ENCODE peak calls at places on chromosomes 11 and 22, in six cellular contexts. J is fibroblast of lung, C is right lobe of liver, D is upper lobe of left lung, Y is cardiac muscle cell, W is neural progenitor cell. I is an unnamed sample.

GRCh38 chr11:106706355-106706754 is 311.9 kb downstream of the GUCY1A2 start:
- DNase-seq in J (peak), C (no peak), D (no peak), Y (no peak), W (no peak), I (peak)

GRCh38 chr11:119366690-119367620 is 14.5 kb downstream of the USP2 start:
- DNase-seq in J (no peak), C (no peak), D (no peak), Y (no peak), W (no peak), I (no peak)

GRCh38 chr11:12460441-12460840 is 83.1 kb downstream of the PARVA start:
- DNase-seq in J (no peak), C (no peak), D (no peak), Y (no peak), W (peak), I (no peak)

GRCh38 chr11:19344661-19345518 is 104.1 kb upstream of the E2F8 start:
- DNase-seq in J (peak), C (peak), D (no peak), Y (peak), W (peak), I (peak)

GRCh38 chr11:77630311-77630710 is 7.3 kb downstream of the CLNS1A start:
- DNase-seq in J (no peak), C (no peak), D (no peak), Y (no peak), W (no peak), I (no peak)

GRCh38 chr11:45110562-45110961 is 35.9 kb upstream of the PRDM11 start:
- DNase-seq in J (peak), C (no peak), D (no peak), Y (peak), W (peak), I (peak)

GRCh38 chr11:44930588-44931302 is 19.9 kb downstream of the TP53I11 start:
- DNase-seq in J (no peak), C (no peak), D (no peak), Y (no peak), W (no peak), I (no peak)

GRCh38 chr22:36327922-36328551 is 59.7 kb downstream of the MYH9 start:
- DNase-seq in J (peak), C (no peak), D (no peak), Y (peak), W (no peak), I (no peak)

GRCh38 chr11:118232659-118233058 is 7.8 kb upstream of the JAML start:
- DNase-seq in J (no peak), C (no peak), D (no peak), Y (no peak), W (no peak), I (no peak)

GRCh38 chr11:112019066-112019465 is 6.1 kb upstream of the DLAT start:
- DNase-seq in J (no peak), C (no peak), D (no peak), Y (no peak), W (no peak), I (no peak)

GRCh38 chr11:62880231-62880802 is 379 bp upstream of the SLC3A2 start:
- DNase-seq in J (peak), C (no peak), D (peak), Y (peak), W (no peak), I (peak)

GRCh38 chr11:64891215-64891848 is 12.9 kb upstream of the EHD1 start:
- DNase-seq in J (no peak), C (peak), D (no peak), Y (no peak), W (no peak), I (no peak)

GRCh38 chr11:2912498-2912897 is 16.7 kb downstream of the PHLDA2 start:
- DNase-seq in J (peak), C (peak), D (peak), Y (no peak), W (no peak), I (peak)

GRCh38 chr11:89182773-89183172 is 5.1 kb downstream of the TYR start:
- DNase-seq in J (peak), C (no peak), D (no peak), Y (no peak), W (no peak), I (no peak)

GRCh38 chr11:73532310-73532709 is 65.6 kb downstream of the FAM168A start:
- DNase-seq in J (peak), C (no peak), D (no peak), Y (no peak), W (no peak), I (no peak)

GRCh38 chr11:128692750-128693578 is 908 bp upstream of the FLI1 start:
- DNase-seq in J (peak), C (peak), D (no peak), Y (no peak), W (peak), I (peak)
- H3K27ac ChIP-seq in J (peak), C (peak), D (peak), Y (no peak), W (no peak), I (peak)

DNA sequence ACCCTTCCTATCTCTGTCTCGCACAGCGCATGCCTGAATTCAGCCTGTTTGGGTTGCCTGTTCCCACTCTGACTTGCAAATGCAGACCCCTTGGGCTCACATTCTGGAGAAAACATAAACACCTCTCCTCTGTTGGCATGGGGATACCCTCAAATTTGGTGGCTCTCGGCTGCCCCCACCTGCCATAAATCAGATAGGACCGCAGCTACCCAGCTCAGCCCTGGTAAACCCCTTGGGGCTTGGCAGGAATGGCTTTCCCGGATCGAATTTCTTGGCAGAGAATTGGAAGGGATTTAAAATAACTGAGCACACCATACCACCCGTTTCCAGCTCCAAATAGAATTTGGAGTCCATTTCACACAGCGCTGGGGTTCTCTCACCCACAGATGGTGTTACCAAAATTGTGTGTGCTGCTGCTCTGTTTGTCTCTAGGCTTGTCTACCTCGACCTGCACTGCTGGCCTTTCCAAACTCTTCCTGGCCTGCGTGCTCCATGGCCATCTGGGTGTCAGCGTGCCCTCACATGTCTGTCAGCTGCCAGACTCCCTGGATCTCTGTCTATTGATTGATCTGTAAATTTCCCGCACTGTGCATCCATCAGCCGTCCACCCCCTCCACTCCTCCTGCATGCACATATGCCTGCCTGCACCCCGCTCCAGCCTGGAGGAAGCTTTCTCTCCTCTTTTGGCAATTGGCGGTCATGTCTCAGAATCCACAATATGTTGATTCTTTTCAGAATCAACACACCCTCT is 134.0 kb downstream of the NTM start:
- DNase-seq in J (no peak), C (no peak), D (no peak), Y (peak), W (peak), I (no peak)
- TF ChIP-seq CTCF in J (no peak), C (no peak), D (no peak), Y (peak), W (peak), I (no peak)

DNA sequence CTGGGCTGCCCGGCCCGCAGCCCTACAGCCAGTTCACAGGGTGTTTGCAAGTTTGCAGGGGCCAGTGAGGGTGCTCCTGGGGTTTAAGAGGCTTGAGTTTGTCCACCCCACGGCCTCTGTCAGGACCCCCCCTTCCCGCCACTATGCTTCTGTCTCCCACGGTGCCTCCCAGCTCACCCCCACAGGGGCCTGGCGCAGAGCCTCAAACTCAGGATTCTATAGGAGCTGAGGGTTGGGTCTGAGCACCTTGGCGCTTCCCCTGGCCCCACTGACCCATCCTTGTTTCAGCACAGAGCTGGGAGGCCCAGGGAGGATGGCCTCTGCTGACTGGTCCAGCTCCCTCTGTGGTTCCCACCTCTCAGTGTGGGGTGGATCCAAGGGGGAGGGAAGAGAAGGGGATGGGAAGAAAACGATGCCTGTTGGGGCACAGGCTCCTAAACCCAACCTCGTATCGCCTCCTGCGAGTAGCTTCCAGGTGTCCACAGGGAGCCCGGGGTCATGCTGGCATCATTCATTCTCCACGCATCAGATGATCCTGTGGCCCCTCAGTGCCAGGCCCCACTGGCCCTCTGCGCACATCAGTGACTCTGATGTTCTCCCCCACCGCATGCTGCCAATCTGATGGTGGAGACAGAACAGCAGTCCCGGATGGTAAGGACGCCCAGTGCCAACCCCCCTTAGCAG is 5.0 kb downstream of the MYEOV start:
- DNase-seq in J (no peak), C (no peak), D (no peak), Y (no peak), W (no peak), I (peak)
- H3K27ac ChIP-seq in J (peak), C (no peak), D (peak), Y (no peak), W (no peak), I (peak)

GRCh38 chr11:102364991-102365390 is 18.0 kb downstream of the BIRC2 start:
- DNase-seq in J (no peak), C (no peak), D (no peak), Y (no peak), W (no peak), I (no peak)
- TF ChIP-seq CTCF in J (no peak), C (no peak), D (no peak), Y (no peak), W (no peak), I (no peak)

GRCh38 chr11:130475426-130476053 is 27.1 kb downstream of the ADAMTS15 start:
- DNase-seq in J (no peak), C (no peak), D (no peak), Y (no peak), W (no peak), I (no peak)
- H3K27ac ChIP-seq in J (no peak), C (no peak), D (no peak), Y (peak), W (no peak), I (no peak)

GRCh38 chr22:19373450-19373849 is 58.1 kb downstream of the HIRA start:
- DNase-seq in J (no peak), C (no peak), D (no peak), Y (no peak), W (no peak), I (no peak)

GRCh38 chr22:19374410-19374809 is 57.1 kb downstream of the HIRA start:
- DNase-seq in J (no peak), C (no peak), D (no peak), Y (no peak), W (no peak), I (no peak)

GRCh38 chr22:19376247-19376646 is 55.3 kb downstream of the HIRA start:
- DNase-seq in J (no peak), C (no peak), D (no peak), Y (no peak), W (no peak), I (no peak)

GRCh38 chr22:19376971-19377370 is 54.6 kb downstream of the HIRA start:
- DNase-seq in J (no peak), C (no peak), D (no peak), Y (no peak), W (no peak), I (no peak)

DNA sequence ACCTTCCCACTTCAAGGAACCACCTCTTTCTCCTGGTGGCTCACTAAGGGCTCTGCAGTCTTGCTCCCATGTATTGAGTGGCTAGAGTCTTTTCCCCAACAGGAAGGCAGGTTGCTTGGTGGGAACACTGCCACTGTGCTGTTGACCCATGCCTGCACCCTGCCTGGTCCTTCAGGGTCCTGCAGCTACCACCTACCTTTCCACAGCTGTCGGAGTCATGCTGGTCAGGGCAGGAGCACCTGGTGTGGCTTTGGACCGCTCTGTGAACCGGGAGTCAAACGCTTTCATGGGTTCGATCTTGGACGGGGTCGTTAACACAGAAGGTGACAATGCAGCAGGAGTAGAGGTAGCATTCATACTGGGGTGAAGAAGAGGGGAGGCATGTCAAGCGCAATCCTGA is 56.1 kb downstream of the HIRA start:
- DNase-seq in J (no peak), C (no peak), D (no peak), Y (no peak), W (no peak), I (no peak)
- TF ChIP-seq CTCF in J (no peak), C (no peak), D (no peak), Y (no peak), W (no peak), I (no peak)

DNA sequence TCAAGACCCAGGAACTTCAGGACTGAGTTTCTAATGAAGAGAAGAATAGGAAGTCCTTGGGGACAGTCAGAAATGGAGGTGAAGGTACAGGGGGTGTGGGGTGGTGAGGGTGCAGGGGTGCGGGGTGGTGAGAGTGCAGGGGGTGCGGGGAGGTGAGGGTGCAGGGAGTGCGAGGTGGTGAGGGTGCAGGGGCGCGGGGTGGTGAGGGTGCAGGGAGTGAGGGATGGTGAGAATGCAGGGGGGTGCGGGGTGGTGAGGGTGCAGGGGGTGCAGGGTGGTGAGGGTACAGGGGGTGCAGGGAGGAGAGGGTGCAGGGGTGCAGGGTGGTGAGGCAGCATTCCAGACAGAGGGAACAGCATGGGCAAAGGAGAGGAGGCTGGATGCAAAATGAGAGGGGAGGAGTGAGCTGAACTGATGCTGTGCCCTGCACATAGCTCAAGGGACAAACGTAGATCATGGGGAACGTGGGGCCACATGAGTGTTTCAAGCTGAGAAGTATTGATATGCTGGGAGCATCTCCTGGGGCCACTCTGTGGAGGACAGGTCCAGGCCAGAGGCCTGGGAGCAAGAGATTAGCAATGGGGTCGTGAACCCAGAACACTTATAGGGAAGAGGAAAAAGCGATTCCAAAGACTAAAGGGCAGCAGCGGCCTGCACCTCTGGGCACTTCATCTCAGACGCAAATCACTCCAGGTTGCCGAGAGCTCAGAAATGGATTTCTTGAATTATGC is 23.7 kb upstream of the DAGLA start:
- DNase-seq in J (no peak), C (no peak), D (no peak), Y (no peak), W (no peak), I (no peak)
- H3K27ac ChIP-seq in J (no peak), C (no peak), D (no peak), Y (no peak), W (no peak), I (no peak)